ENCODE peak calls at places on chromosomes 16 and 17, in six cellular contexts. Q is naive thymus-derived CD4-positive, alpha-beta T cell; V is lung; G is H9; B is heart left ventricle; H is CD8-positive, alpha-beta T cell. J is an unnamed sample.

GRCh38 chr17:75356260-75356937 is 49.1 kb downstream of the GRB2 start:
- DNase-seq in B (no peak), H (no peak), V (no peak), Q (no peak), G (no peak), J (no peak)

GRCh38 chr17:72421128-72422092 is 300.6 kb downstream of the SOX9 start:
- DNase-seq in H (no peak), G (no peak), V (peak), B (peak), Q (no peak), J (peak)

GRCh38 chr17:15436399-15437369 is 30.7 kb downstream of the CDRT4 start:
- DNase-seq in B (peak), Q (peak), H (no peak), G (peak), V (peak), J (no peak)

GRCh38 chr16:71954180-71954579 is 46.0 kb downstream of the PKD1L3 start:
- DNase-seq in V (no peak), H (no peak), Q (no peak), B (no peak), G (no peak), J (no peak)

GRCh38 chr17:32335647-32336046 is 6.3 kb downstream of the C17orf75 start:
- DNase-seq in Q (no peak), G (no peak), V (no peak), B (no peak), H (no peak), J (peak)

GRCh38 chr16:9965079-9965478 is 217.1 kb downstream of the GRIN2A start:
- DNase-seq in Q (no peak), V (no peak), G (no peak), H (no peak), B (no peak), J (no peak)

GRCh38 chr17:60249517-60249826 is 99.7 kb downstream of the CA4 start:
- DNase-seq in H (no peak), G (no peak), B (no peak), V (no peak), Q (no peak), J (peak)

GRCh38 chr17:33436321-33436720 is 143.2 kb upstream of the ASIC2 start:
- DNase-seq in V (no peak), B (no peak), H (no peak), Q (no peak), G (no peak), J (peak)

GRCh38 chr16:69397821-69398521 is 12.2 kb upstream of the TERF2 start:
- DNase-seq in Q (no peak), H (no peak), V (no peak), G (peak), B (peak), J (peak)

GRCh38 chr16:27444015-27444414 is 42.0 kb downstream of the IL21R start:
- DNase-seq in Q (no peak), G (no peak), H (no peak), V (no peak), B (no peak), J (peak)

GRCh38 chr16:3645504-3646347 is 8.8 kb upstream of the DNASE1 start:
- DNase-seq in V (no peak), Q (no peak), B (no peak), H (no peak), G (peak), J (peak)

GRCh38 chr16:57624806-57625500 is 3.5 kb upstream of the ADGRG1 start:
- DNase-seq in Q (no peak), H (no peak), B (no peak), V (no peak), G (no peak), J (no peak)

GRCh38 chr16:54030451-54030850 is 256.1 kb downstream of the IRX3 start:
- DNase-seq in Q (no peak), H (no peak), B (no peak), V (no peak), G (no peak), J (no peak)

GRCh38 chr16:11677451-11677951 is 9.2 kb downstream of the SNN start:
- DNase-seq in H (no peak), B (no peak), G (no peak), V (no peak), Q (no peak), J (no peak)

GRCh38 chr16:78668393-78668792 is 568.9 kb downstream of the WWOX start:
- DNase-seq in Q (no peak), B (no peak), H (no peak), G (no peak), V (no peak), J (no peak)

GRCh38 chr17:8602679-8603078 is 27.8 kb downstream of the MYH10 start:
- DNase-seq in H (no peak), B (no peak), Q (no peak), G (no peak), V (no peak), J (no peak)

GRCh38 chr17:199806-200603 is 18.6 kb upstream of the DOC2B start:
- DNase-seq in G (no peak), B (peak), H (no peak), Q (no peak), V (no peak), J (no peak)

GRCh38 chr16:89332248-89333245 is 115.0 kb downstream of the ZNF778 start:
- DNase-seq in V (no peak), G (no peak), B (no peak), Q (no peak), H (no peak), J (no peak)

GRCh38 chr17:62627904-62628603 is 584 bp downstream of the MRC2 start:
- DNase-seq in H (no peak), G (peak), Q (no peak), V (peak), B (peak), J (peak)

GRCh38 chr17:16988749-16989229 is 16.9 kb upstream of the TNFRSF13B start:
- DNase-seq in G (no peak), H (no peak), Q (no peak), B (no peak), V (no peak), J (peak)

GRCh38 chr16:83315271-83315670 is 492.5 kb upstream of the HSBP1 start:
- DNase-seq in B (no peak), V (no peak), G (no peak), Q (no peak), H (no peak), J (no peak)

GRCh38 chr16:5006348-5007193 is 27.2 kb downstream of the NAGPA start:
- DNase-seq in Q (no peak), V (no peak), H (no peak), G (no peak), B (no peak), J (no peak)

GRCh38 chr17:602436-602835 is 112.2 kb downstream of the VPS53 start:
- DNase-seq in G (no peak), B (no peak), Q (no peak), H (no peak), V (no peak), J (no peak)

GRCh38 chr17:67390646-67391480 is 13.8 kb downstream of the PITPNC1 start:
- DNase-seq in H (peak), B (peak), G (no peak), V (peak), Q (peak), J (no peak)

GRCh38 chr17:71922439-71922838 is 198.4 kb upstream of the SOX9 start:
- DNase-seq in G (no peak), B (no peak), Q (no peak), V (no peak), H (no peak), J (no peak)

GRCh38 chr16:1991135-1991551 is 1.4 kb downstream of the SYNGR3 start:
- DNase-seq in Q (peak), G (no peak), V (no peak), H (no peak), B (no peak), J (no peak)

GRCh38 chr16:7218936-7219335 is 113.7 kb upstream of the RBFOX1 start:
- DNase-seq in H (no peak), G (no peak), Q (no peak), V (no peak), B (no peak), J (no peak)

GRCh38 chr17:31373150-31374082 is 18.1 kb upstream of the RAB11FIP4 start:
- DNase-seq in V (no peak), Q (peak), H (no peak), B (no peak), G (no peak), J (peak)

DNA sequence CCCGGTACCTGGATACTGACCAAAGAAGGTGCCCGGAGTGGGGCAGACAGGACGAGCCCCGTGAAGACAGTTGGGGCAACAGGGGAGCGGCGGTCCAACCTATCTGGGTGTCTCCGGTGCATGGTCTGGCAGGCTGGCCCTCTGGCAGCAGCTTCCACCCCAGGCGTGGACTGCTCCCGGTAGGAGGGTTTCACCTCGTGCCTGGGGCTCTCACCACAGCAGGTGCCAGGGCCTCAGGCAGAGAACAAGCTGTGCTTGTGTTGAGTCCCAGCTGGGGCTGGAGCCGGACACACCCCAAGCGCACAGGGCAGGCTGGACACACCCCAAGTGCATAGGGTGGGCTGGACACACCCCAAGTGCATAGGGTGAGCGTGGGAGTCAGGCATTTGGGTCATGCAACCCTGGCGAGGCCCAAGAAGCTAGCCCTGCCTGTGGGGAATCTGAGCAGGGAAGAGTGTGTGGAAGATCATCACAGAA is 1.5 kb upstream of the FBXL16 start:
- DNase-seq in G (no peak), V (no peak), B (no peak), H (no peak), Q (no peak), J (no peak)
- H3K27ac ChIP-seq in G (no peak), V (no peak), B (no peak), H (no peak), Q (no peak), J (no peak)

GRCh38 chr17:3888343-3889171 is 4.3 kb downstream of the CAMKK1 start:
- DNase-seq in V (no peak), H (no peak), G (peak), B (peak), Q (no peak), J (peak)
- H3K27ac ChIP-seq in V (peak), H (no peak), G (no peak), B (peak), Q (peak), J (no peak)

GRCh38 chr16:72963508-72963907 is 84.4 kb downstream of the ZFHX3 start:
- DNase-seq in B (no peak), G (no peak), V (no peak), Q (no peak), H (no peak), J (no peak)

GRCh38 chr16:72961863-72962262 is 86.1 kb downstream of the ZFHX3 start:
- DNase-seq in V (no peak), H (no peak), B (no peak), Q (no peak), G (peak), J (no peak)

GRCh38 chr16:72961115-72961832 is 86.7 kb downstream of the ZFHX3 start:
- DNase-seq in G (no peak), Q (no peak), H (no peak), B (no peak), V (no peak), J (peak)

GRCh38 chr16:72962347-72962746 is 85.6 kb downstream of the ZFHX3 start:
- DNase-seq in Q (no peak), V (no peak), G (no peak), B (no peak), H (no peak), J (no peak)

GRCh38 chr16:72963921-72964320 is 84.0 kb downstream of the ZFHX3 start:
- DNase-seq in H (no peak), Q (no peak), G (no peak), B (no peak), V (no peak), J (peak)
- H3K27ac ChIP-seq in H (no peak), Q (no peak), G (no peak), B (no peak), V (no peak), J (no peak)

DNA sequence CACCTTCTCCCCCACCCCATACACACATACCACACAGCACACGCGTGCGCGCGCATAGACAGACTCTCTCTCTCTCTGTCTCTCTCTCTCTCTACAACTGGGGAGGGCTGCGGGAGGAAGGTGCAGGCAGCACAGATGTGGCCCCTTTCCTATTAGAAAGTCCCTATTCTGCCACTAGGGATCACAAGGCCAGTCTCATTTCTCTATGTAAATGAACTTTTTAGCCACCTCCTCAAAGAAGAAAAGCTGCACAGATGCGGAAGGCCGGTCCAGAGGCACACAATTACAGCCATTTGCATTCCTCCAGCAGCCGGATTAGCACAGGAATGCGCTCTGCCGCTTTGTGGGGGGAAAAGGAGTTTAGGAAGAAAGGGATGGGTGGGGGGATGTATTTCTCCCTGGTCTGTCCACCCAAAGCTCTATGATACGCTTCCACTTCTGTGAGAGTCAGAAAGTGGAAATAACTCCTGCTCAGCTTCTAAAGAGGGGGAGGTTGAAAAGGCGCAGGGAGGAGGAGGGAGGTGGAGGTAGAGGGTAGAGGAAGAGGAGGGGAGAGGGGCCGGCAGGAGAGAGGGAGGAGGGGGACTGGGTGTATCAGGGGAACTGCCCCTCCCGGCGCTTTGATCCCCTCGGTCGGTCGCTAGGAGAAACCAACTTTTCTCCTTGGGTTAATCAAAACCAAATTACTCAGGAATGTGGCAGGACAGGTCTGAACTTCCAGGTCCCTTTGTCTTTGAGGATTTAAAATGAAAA is 11.7 kb downstream of the ZFHX3 start:
- DNase-seq in Q (no peak), B (no peak), G (peak), V (no peak), H (no peak), J (no peak)
- H3K27ac ChIP-seq in Q (no peak), B (no peak), G (no peak), V (no peak), H (no peak), J (peak)

GRCh38 chr17:48412841-48413240 is 17.2 kb downstream of the SKAP1 start:
- DNase-seq in V (no peak), H (no peak), G (no peak), B (no peak), Q (no peak), J (no peak)

GRCh38 chr17:48416971-48417370 is 13.0 kb downstream of the SKAP1 start:
- DNase-seq in G (no peak), B (no peak), V (no peak), Q (no peak), H (no peak), J (no peak)

GRCh38 chr17:48409607-48410006 is 20.4 kb downstream of the SKAP1 start:
- DNase-seq in B (no peak), Q (no peak), G (no peak), V (no peak), H (no peak), J (no peak)

DNA sequence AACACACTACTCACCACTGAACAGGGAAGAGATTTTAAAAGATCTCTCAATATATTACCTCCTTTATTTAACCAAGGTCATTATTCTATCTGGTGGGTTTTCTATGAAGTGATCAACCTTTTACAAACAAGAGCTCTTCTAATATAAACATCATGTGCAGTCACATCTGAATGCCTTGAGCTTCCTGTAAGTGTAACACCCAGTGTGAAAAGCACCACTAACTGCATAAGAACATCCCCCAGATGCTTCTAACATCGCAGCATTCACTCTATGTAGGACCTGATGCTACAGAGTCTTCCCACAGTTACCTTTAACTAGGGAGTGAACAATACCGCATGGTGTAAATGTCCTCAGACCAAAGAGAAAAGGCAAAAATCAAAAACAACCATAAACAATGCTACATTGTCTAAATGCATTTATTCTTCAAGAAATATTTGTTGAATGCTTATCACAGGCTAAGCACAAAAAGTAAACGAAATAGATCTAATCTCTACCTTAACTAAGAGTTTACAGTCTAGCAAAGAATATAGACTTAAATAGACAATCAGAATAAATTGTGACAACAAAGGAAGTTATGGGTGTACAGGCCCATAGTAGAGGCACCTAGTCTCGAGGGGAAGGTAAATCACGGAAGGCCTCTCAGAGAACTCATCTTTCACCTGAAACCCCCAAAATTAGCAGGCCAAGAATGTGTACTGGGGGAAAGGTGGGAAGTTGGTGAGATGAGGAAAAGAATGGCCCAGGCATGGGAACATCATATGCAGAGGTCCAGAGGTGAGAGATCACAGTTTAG is 16.2 kb downstream of the SKAP1 start:
- DNase-seq in G (no peak), Q (no peak), H (no peak), V (no peak), B (no peak), J (no peak)
- H3K27ac ChIP-seq in G (no peak), Q (peak), H (peak), V (no peak), B (no peak), J (no peak)

DNA sequence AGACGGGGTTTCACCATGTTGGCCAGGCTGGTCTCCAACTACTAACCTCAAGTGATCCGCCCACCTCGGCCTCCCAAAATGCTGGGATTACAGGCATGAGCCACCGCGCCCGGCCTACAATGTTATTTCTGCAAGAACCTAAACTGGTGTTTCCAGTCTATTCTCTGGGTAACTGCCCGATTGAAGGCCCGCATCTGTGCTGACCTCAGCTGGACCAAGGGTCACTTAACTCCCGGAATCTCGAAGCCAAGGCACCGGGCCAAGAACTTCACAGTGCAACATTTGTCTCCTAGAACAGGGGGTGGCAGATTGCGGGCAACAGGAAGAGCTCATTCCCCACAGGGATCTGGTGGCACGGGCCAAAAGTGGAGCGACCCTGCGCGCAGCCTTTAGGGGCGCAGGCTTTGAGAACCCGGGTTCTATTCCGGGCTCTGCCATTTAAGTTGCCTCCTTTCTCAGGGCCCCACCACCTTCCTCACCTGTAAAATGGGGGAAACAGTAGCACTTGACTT is 785 bp downstream of the SHMT1 start:
- DNase-seq in Q (no peak), B (peak), V (peak), H (no peak), G (peak), J (peak)
- H3K27ac ChIP-seq in Q (peak), B (peak), V (peak), H (no peak), G (no peak), J (no peak)